ENCODE peak calls at places on chromosome 19, in six cellular contexts. O, N, H, W, R and P are unnamed samples. For H3K4me1, the result is how much of the 10 kb centered on the place peaks cover.

GRCh38 chr19:43527860-43528622 is 1.0 kb upstream of the ETHE1 start:
- DNase-seq in W (peak), N (no peak), H (no peak), R (no peak), O (peak), P (peak)

GRCh38 chr19:3586124-3586626 is 897 bp downstream of the GIPC3 start:
- DNase-seq in N (no peak), O (no peak), H (no peak), R (no peak), W (no peak), P (no peak)

GRCh38 chr19:16778796-16779411 is 50.3 kb upstream of the SIN3B start:
- DNase-seq in N (peak), W (peak), O (no peak), R (peak), H (peak), P (peak)

GRCh38 chr19:18465214-18465963 is 27.5 kb upstream of the ISYNA1 start:
- DNase-seq in W (no peak), R (no peak), N (no peak), O (no peak), H (no peak), P (no peak)

GRCh38 chr19:17076539-17076919 is 952 bp downstream of the MYO9B start:
- DNase-seq in H (no peak), W (no peak), R (no peak), N (no peak), O (no peak), P (no peak)

GRCh38 chr19:41646589-41647204 is 19.8 kb upstream of the CEACAM4 start:
- DNase-seq in H (no peak), W (no peak), R (peak), O (no peak), N (peak), P (peak)

GRCh38 chr19:39916851-39917396 is 17.5 kb downstream of the FCGBP start:
- DNase-seq in H (no peak), O (no peak), W (no peak), R (no peak), N (no peak), P (no peak)

GRCh38 chr19:51441410-51442390 is 16.6 kb downstream of the SIGLEC8 start:
- DNase-seq in W (no peak), H (peak), N (peak), O (no peak), R (no peak), P (no peak)

GRCh38 chr19:58059003-58059671 is at the start of gene ZNF135:
- DNase-seq in O (peak), W (peak), N (no peak), H (peak), R (no peak), P (peak)

GRCh38 chr19:42081584-42082258 is 5.8 kb downstream of the ZNF574 start:
- DNase-seq in R (no peak), W (no peak), N (peak), O (no peak), H (no peak), P (peak)

GRCh38 chr19:14305706-14306105 is 75.5 kb upstream of the ADGRE5 start:
- DNase-seq in N (no peak), R (no peak), O (no peak), W (no peak), H (no peak), P (no peak)

GRCh38 chr19:34085336-34085735 is 87.0 kb upstream of the LSM14A start:
- DNase-seq in W (no peak), H (no peak), R (no peak), N (no peak), O (no peak), P (no peak)

GRCh38 chr19:2998642-2999041 is 21.3 kb downstream of the TLE6 start:
- DNase-seq in H (no peak), O (no peak), N (no peak), W (no peak), R (no peak), P (no peak)

GRCh38 chr19:22882797-22883196 is 50.7 kb downstream of the ZNF723 start:
- DNase-seq in W (no peak), N (peak), H (no peak), O (no peak), R (peak), P (no peak)

GRCh38 chr19:16942583-16942982 is 53.8 kb downstream of the F2RL3 start:
- DNase-seq in H (peak), O (no peak), R (no peak), W (no peak), N (no peak), P (no peak)

GRCh38 chr19:36041831-36042230 is 9.2 kb upstream of the CLIP3 start:
- DNase-seq in W (peak), R (no peak), N (peak), H (no peak), O (no peak), P (peak)

GRCh38 chr19:58033741-58034475 is at the start of gene ZSCAN1:
- DNase-seq in N (no peak), O (peak), R (no peak), H (peak), W (peak), P (peak)

GRCh38 chr19:723714-724113 is 15.0 kb downstream of the PALM start:
- DNase-seq in O (no peak), R (no peak), H (no peak), N (no peak), W (no peak), P (no peak)

GRCh38 chr19:720691-721160 is 12.0 kb downstream of the PALM start:
- DNase-seq in O (no peak), R (no peak), H (no peak), W (no peak), N (no peak), P (no peak)

GRCh38 chr19:719636-720377 is 11.1 kb downstream of the PALM start:
- DNase-seq in O (no peak), R (no peak), W (no peak), H (no peak), N (no peak), P (no peak)

GRCh38 chr19:723247-723646 is 14.5 kb downstream of the PALM start:
- DNase-seq in W (no peak), O (no peak), H (no peak), N (no peak), R (no peak), P (no peak)

DNA sequence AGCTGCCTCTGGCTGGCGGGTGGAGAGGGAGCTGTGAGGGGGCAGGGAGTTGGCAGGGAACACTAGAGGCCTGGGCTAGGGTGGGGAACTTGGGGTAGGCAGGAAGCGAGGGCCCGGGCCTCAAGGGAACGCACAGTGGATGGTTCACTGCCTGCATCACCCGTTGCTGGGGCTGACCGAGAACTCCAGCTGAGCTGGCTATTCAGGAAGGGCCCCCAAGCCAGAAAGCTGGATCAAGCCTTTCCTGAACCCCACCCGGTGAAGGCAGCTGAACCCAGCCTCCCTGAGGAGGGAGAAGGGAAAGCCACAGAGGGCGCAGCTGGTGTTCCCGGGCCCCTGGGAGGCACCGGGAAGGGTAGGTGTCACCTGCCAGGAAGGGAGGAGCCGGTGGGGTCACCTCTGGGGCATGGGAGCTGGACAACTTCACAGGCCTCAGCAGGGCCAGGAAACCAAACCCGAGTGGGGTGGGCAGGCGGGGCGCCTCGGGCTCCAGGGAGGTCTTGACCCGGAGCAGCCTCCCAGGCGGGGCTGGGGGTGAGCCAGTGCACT is 13.9 kb downstream of the PALM start:
- DNase-seq in H (no peak), O (no peak), N (no peak), W (peak), R (no peak), P (no peak)
- H3K27ac ChIP-seq in H (peak), O (peak), N (peak), W (no peak), R (peak), P (no peak)

GRCh38 chr19:38675611-38676010 is 28.2 kb downstream of the ACTN4 start:
- DNase-seq in H (no peak), O (no peak), W (no peak), R (no peak), N (no peak), P (no peak)
- H3K4me1 ChIP-seq in H (half or more), O (under half), W (under half), R (under half), N (half or more), P (half or more)

GRCh38 chr19:48954595-48955307 is at the start of gene BAX:
- DNase-seq in H (peak), N (peak), O (peak), R (peak), W (peak), P (peak)
- TF ChIP-seq POLR2A in H (no peak), N (peak), O (no peak), R (peak), W (peak), P (peak)

GRCh38 chr19:48480476-48481190 is 11.5 kb downstream of the CYTH2 start:
- DNase-seq in O (no peak), H (no peak), W (peak), R (no peak), N (no peak), P (peak)
- H3K27ac ChIP-seq in O (peak), H (peak), W (peak), R (no peak), N (no peak), P (peak)

DNA sequence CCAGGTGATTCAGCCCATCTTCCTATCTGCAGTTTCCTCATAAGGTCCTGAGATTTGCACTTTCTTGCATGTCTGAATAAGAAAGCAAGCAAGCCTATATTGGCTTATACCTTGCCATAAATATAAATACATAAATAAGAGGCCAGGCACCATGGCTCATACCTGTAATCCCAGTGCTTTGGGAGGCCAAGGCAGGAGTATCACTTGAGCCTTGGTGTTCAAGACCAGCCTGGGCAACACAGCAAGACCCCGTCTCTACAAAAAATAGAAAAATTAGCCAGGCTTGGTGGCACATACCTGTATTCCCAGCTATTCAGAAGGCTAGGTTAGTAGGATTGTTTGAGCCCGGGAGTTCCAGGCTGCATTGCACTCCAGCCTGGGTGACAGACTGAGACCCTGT is 5.5 kb upstream of the GPATCH1 start:
- DNase-seq in R (no peak), O (no peak), H (no peak), W (no peak), N (no peak), P (no peak)
- H3K4me1 ChIP-seq in R (under half), O (under half), H (under half), W (under half), N (under half), P (under half)

GRCh38 chr19:1856345-1856697 is 7.1 kb downstream of the KLF16 start:
- DNase-seq in N (no peak), W (no peak), R (no peak), O (no peak), H (no peak), P (peak)

GRCh38 chr19:1857648-1858326 is 5.6 kb downstream of the KLF16 start:
- DNase-seq in W (no peak), R (no peak), O (no peak), N (no peak), H (no peak), P (peak)

GRCh38 chr19:1858412-1859081 is 4.8 kb downstream of the KLF16 start:
- DNase-seq in O (no peak), R (no peak), H (no peak), N (no peak), W (no peak), P (no peak)

GRCh38 chr19:1855828-1856255 is 7.5 kb downstream of the KLF16 start:
- DNase-seq in O (no peak), W (no peak), H (no peak), R (no peak), N (no peak), P (no peak)

DNA sequence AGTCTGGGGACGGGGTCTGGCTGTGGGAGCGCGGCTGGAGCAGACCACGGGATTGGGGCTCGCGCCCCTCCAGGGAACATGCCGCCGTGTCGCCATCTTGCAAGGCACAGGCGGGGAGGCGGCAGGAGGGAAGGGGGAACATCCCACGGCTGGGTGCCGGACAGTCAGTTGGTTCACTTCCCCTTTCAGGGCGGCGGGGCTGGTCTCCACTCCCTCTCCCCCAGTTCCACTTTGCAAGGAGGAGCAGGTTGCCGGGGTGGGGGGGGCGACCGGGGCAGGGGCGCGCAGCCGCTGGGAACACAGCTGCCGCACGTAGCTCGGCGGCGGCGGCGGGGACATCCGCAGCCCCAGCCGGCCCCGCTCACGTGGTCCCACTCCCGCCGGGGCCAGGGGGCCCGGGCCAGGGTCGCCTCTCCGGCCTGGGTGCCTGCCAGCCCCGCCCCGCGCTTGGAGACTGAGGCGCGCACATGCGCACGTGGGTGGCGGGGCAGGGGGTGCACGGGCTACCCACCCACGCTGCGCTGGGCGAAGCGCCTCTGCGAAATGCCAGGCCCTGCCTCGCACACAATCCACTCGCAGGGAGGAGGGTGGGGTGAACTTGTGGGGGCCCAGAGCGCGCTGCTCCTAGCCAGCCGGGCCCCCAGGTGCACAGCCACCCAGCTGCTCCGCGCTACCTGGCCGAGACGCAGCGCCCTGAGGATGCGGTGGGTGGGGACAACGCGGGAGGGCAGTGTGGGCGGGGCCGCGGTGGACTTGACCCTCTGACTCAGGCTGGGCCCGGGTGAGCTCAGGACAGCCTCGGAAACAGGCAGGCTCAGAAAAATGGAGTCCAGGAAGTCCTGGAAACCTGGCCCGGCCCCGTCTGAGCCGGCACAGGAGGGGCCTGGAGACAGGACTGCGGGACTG is 6.4 kb downstream of the KLF16 start:
- DNase-seq in H (peak), O (peak), N (peak), R (no peak), W (peak), P (peak)
- TF ChIP-seq POLR2A in H (no peak), O (no peak), N (no peak), R (no peak), W (no peak), P (peak)

GRCh38 chr19:46470376-46470775 is 987 bp downstream of the PNMA8A start:
- DNase-seq in W (no peak), N (no peak), R (no peak), H (no peak), O (no peak), P (no peak)

GRCh38 chr19:46471116-46471733 is at the start of gene PNMA8A:
- DNase-seq in R (no peak), H (peak), O (peak), W (peak), N (peak), P (peak)

GRCh38 chr19:46461537-46461936 is 9.8 kb downstream of the PNMA8A start:
- DNase-seq in N (no peak), H (no peak), W (no peak), O (peak), R (no peak), P (no peak)

GRCh38 chr19:46469541-46470185 is 1.7 kb downstream of the PNMA8A start:
- DNase-seq in N (no peak), H (no peak), R (no peak), W (no peak), O (no peak), P (no peak)

DNA sequence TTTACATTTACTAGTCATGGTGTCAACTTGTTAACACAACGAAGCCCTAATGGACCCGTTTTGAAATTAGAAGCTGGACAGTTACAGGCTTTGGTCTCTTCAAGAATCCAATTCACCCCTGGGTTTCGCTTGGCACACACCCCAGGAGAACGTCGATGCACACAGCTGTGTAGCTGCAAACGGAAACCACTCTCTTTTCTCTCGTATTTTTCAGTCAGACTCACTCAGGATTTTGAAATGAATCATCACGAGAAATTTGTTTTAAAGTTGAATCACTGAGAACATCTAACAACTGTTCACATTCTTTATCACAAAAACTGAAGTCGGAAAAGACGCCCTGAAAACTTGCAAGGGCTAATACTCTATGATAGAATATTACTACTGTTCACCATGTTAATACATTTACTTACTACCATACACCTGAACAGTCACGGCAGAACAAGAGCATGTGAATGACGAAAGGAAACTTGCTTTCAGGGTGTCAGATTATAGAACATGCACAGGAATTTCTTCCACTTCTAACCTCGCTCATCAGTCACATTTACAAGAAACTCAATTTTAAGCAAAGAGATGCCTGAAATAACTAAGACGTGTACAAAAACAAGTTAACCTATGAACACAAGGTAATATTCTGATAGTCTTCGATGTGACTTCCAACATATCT is 4.7 kb downstream of the PNMA8A start:
- DNase-seq in R (no peak), N (no peak), H (no peak), O (no peak), W (peak), P (no peak)
- H3K27ac ChIP-seq in R (no peak), N (peak), H (no peak), O (peak), W (peak), P (no peak)

GRCh38 chr19:6242677-6243076 is 37.1 kb downstream of the MLLT1 start:
- DNase-seq in R (no peak), W (no peak), H (no peak), N (no peak), O (no peak), P (no peak)
- H3K4me1 ChIP-seq in R (under half), W (under half), H (half or more), N (under half), O (half or more), P (under half)

GRCh38 chr19:38224014-38224862 is at the start of gene DPF1:
- DNase-seq in O (no peak), W (no peak), H (peak), R (peak), N (peak), P (peak)
- TF ChIP-seq POLR2A in O (no peak), W (no peak), H (no peak), R (no peak), N (peak), P (no peak)